ENCODE peak calls at places on chromosomes 4 and X, in nine cellular contexts. One of them, this sample, is unnamed.

GRCh38 chrX:84240848-84241565 is 53.0 kb upstream of the RPS6KA6 start:
- DNase-seq in stimulated activated CD8-positive, alpha-beta memory T cell treated with anti-CD3 and anti-CD28 coated beads, Interleukin-12 subunit alpha, Interleukin-12 subunit beta, amount 100 ng/mL, for 4 hours: no peak
- DNase-seq in CD14-positive monocyte: no peak
- DNase-seq in KG1: no peak
- DNase-seq in progenitor cell of endocrine pancreas: no peak
- DNase-seq in activated T-helper 1 cell treated with anti-CD3 and anti-CD28 coated beads, Interleukin-2, amount 50 U/mL, for 16 hours: no peak
- DNase-seq in activated CD8-positive, alpha-beta memory T cell treated with anti-CD3 and anti-CD28 coated beads, Interleukin-2, amount 50 U/mL, for 4 hours: no peak
- DNase-seq in right atrium auricular region: no peak
- DNase-seq in cardiac muscle cell: no peak
- DNase-seq in this sample: no peak

GRCh38 chr4:1246901-1247810 is 1.8 kb downstream of the CTBP1 start:
- DNase-seq in stimulated activated CD8-positive, alpha-beta memory T cell treated with anti-CD3 and anti-CD28 coated beads, Interleukin-12 subunit alpha, Interleukin-12 subunit beta, amount 100 ng/mL, for 4 hours: no peak
- DNase-seq in CD14-positive monocyte: peak
- DNase-seq in KG1: no peak
- DNase-seq in progenitor cell of endocrine pancreas: peak
- DNase-seq in activated T-helper 1 cell treated with anti-CD3 and anti-CD28 coated beads, Interleukin-2, amount 50 U/mL, for 16 hours: no peak
- DNase-seq in activated CD8-positive, alpha-beta memory T cell treated with anti-CD3 and anti-CD28 coated beads, Interleukin-2, amount 50 U/mL, for 4 hours: no peak
- DNase-seq in right atrium auricular region: no peak
- DNase-seq in cardiac muscle cell: no peak
- DNase-seq in this sample: no peak

GRCh38 chrX:22135994-22136684 is 104.0 kb downstream of the PHEX start:
- DNase-seq in stimulated activated CD8-positive, alpha-beta memory T cell treated with anti-CD3 and anti-CD28 coated beads, Interleukin-12 subunit alpha, Interleukin-12 subunit beta, amount 100 ng/mL, for 4 hours: no peak
- DNase-seq in CD14-positive monocyte: no peak
- DNase-seq in KG1: peak
- DNase-seq in progenitor cell of endocrine pancreas: no peak
- DNase-seq in activated T-helper 1 cell treated with anti-CD3 and anti-CD28 coated beads, Interleukin-2, amount 50 U/mL, for 16 hours: no peak
- DNase-seq in activated CD8-positive, alpha-beta memory T cell treated with anti-CD3 and anti-CD28 coated beads, Interleukin-2, amount 50 U/mL, for 4 hours: no peak
- DNase-seq in right atrium auricular region: no peak
- DNase-seq in cardiac muscle cell: peak
- DNase-seq in this sample: peak

GRCh38 chr4:3819210-3819919 is 53.2 kb downstream of the ADRA2C start:
- DNase-seq in stimulated activated CD8-positive, alpha-beta memory T cell treated with anti-CD3 and anti-CD28 coated beads, Interleukin-12 subunit alpha, Interleukin-12 subunit beta, amount 100 ng/mL, for 4 hours: no peak
- DNase-seq in CD14-positive monocyte: no peak
- DNase-seq in KG1: no peak
- DNase-seq in progenitor cell of endocrine pancreas: no peak
- DNase-seq in activated T-helper 1 cell treated with anti-CD3 and anti-CD28 coated beads, Interleukin-2, amount 50 U/mL, for 16 hours: no peak
- DNase-seq in activated CD8-positive, alpha-beta memory T cell treated with anti-CD3 and anti-CD28 coated beads, Interleukin-2, amount 50 U/mL, for 4 hours: no peak
- DNase-seq in right atrium auricular region: no peak
- DNase-seq in cardiac muscle cell: no peak
- DNase-seq in this sample: no peak

GRCh38 chrX:109943092-109943739 is 59.7 kb upstream of the TMEM164 start:
- DNase-seq in stimulated activated CD8-positive, alpha-beta memory T cell treated with anti-CD3 and anti-CD28 coated beads, Interleukin-12 subunit alpha, Interleukin-12 subunit beta, amount 100 ng/mL, for 4 hours: no peak
- DNase-seq in CD14-positive monocyte: no peak
- DNase-seq in KG1: no peak
- DNase-seq in progenitor cell of endocrine pancreas: no peak
- DNase-seq in activated T-helper 1 cell treated with anti-CD3 and anti-CD28 coated beads, Interleukin-2, amount 50 U/mL, for 16 hours: no peak
- DNase-seq in activated CD8-positive, alpha-beta memory T cell treated with anti-CD3 and anti-CD28 coated beads, Interleukin-2, amount 50 U/mL, for 4 hours: no peak
- DNase-seq in right atrium auricular region: no peak
- DNase-seq in cardiac muscle cell: no peak
- DNase-seq in this sample: no peak

GRCh38 chrX:103608305-103608963 is 671 bp downstream of the TCEAL3 start:
- DNase-seq in stimulated activated CD8-positive, alpha-beta memory T cell treated with anti-CD3 and anti-CD28 coated beads, Interleukin-12 subunit alpha, Interleukin-12 subunit beta, amount 100 ng/mL, for 4 hours: no peak
- DNase-seq in CD14-positive monocyte: no peak
- DNase-seq in KG1: no peak
- DNase-seq in progenitor cell of endocrine pancreas: no peak
- DNase-seq in activated T-helper 1 cell treated with anti-CD3 and anti-CD28 coated beads, Interleukin-2, amount 50 U/mL, for 16 hours: no peak
- DNase-seq in activated CD8-positive, alpha-beta memory T cell treated with anti-CD3 and anti-CD28 coated beads, Interleukin-2, amount 50 U/mL, for 4 hours: no peak
- DNase-seq in right atrium auricular region: no peak
- DNase-seq in cardiac muscle cell: no peak
- DNase-seq in this sample: no peak

GRCh38 chr4:1337376-1337831 is 9.6 kb upstream of the UVSSA start:
- DNase-seq in stimulated activated CD8-positive, alpha-beta memory T cell treated with anti-CD3 and anti-CD28 coated beads, Interleukin-12 subunit alpha, Interleukin-12 subunit beta, amount 100 ng/mL, for 4 hours: peak
- DNase-seq in CD14-positive monocyte: peak
- DNase-seq in KG1: no peak
- DNase-seq in progenitor cell of endocrine pancreas: no peak
- DNase-seq in activated T-helper 1 cell treated with anti-CD3 and anti-CD28 coated beads, Interleukin-2, amount 50 U/mL, for 16 hours: peak
- DNase-seq in activated CD8-positive, alpha-beta memory T cell treated with anti-CD3 and anti-CD28 coated beads, Interleukin-2, amount 50 U/mL, for 4 hours: peak
- DNase-seq in right atrium auricular region: no peak
- DNase-seq in cardiac muscle cell: no peak
- DNase-seq in this sample: no peak

GRCh38 chr4:132818091-132818490 is 331.0 kb upstream of the PCDH10 start:
- DNase-seq in stimulated activated CD8-positive, alpha-beta memory T cell treated with anti-CD3 and anti-CD28 coated beads, Interleukin-12 subunit alpha, Interleukin-12 subunit beta, amount 100 ng/mL, for 4 hours: no peak
- DNase-seq in CD14-positive monocyte: no peak
- DNase-seq in KG1: no peak
- DNase-seq in progenitor cell of endocrine pancreas: peak
- DNase-seq in activated T-helper 1 cell treated with anti-CD3 and anti-CD28 coated beads, Interleukin-2, amount 50 U/mL, for 16 hours: no peak
- DNase-seq in activated CD8-positive, alpha-beta memory T cell treated with anti-CD3 and anti-CD28 coated beads, Interleukin-2, amount 50 U/mL, for 4 hours: no peak
- DNase-seq in right atrium auricular region: no peak
- DNase-seq in cardiac muscle cell: no peak
- DNase-seq in this sample: no peak

GRCh38 chr4:62544428-62544827 is 1344.3 kb downstream of the ADGRL3 start:
- DNase-seq in stimulated activated CD8-positive, alpha-beta memory T cell treated with anti-CD3 and anti-CD28 coated beads, Interleukin-12 subunit alpha, Interleukin-12 subunit beta, amount 100 ng/mL, for 4 hours: no peak
- DNase-seq in CD14-positive monocyte: no peak
- DNase-seq in KG1: no peak
- DNase-seq in progenitor cell of endocrine pancreas: no peak
- DNase-seq in activated T-helper 1 cell treated with anti-CD3 and anti-CD28 coated beads, Interleukin-2, amount 50 U/mL, for 16 hours: no peak
- DNase-seq in activated CD8-positive, alpha-beta memory T cell treated with anti-CD3 and anti-CD28 coated beads, Interleukin-2, amount 50 U/mL, for 4 hours: no peak
- DNase-seq in right atrium auricular region: no peak
- DNase-seq in cardiac muscle cell: peak
- DNase-seq in this sample: no peak

GRCh38 chr4:109562457-109563237 is 2.6 kb downstream of the MCUB start:
- DNase-seq in stimulated activated CD8-positive, alpha-beta memory T cell treated with anti-CD3 and anti-CD28 coated beads, Interleukin-12 subunit alpha, Interleukin-12 subunit beta, amount 100 ng/mL, for 4 hours: no peak
- DNase-seq in CD14-positive monocyte: no peak
- DNase-seq in KG1: no peak
- DNase-seq in progenitor cell of endocrine pancreas: no peak
- DNase-seq in activated T-helper 1 cell treated with anti-CD3 and anti-CD28 coated beads, Interleukin-2, amount 50 U/mL, for 16 hours: no peak
- DNase-seq in activated CD8-positive, alpha-beta memory T cell treated with anti-CD3 and anti-CD28 coated beads, Interleukin-2, amount 50 U/mL, for 4 hours: no peak
- DNase-seq in right atrium auricular region: no peak
- DNase-seq in cardiac muscle cell: no peak
- DNase-seq in this sample: no peak

GRCh38 chr4:63541828-63542227 is 867.4 kb downstream of the TECRL start:
- DNase-seq in stimulated activated CD8-positive, alpha-beta memory T cell treated with anti-CD3 and anti-CD28 coated beads, Interleukin-12 subunit alpha, Interleukin-12 subunit beta, amount 100 ng/mL, for 4 hours: no peak
- DNase-seq in CD14-positive monocyte: peak
- DNase-seq in KG1: no peak
- DNase-seq in progenitor cell of endocrine pancreas: no peak
- DNase-seq in activated T-helper 1 cell treated with anti-CD3 and anti-CD28 coated beads, Interleukin-2, amount 50 U/mL, for 16 hours: no peak
- DNase-seq in activated CD8-positive, alpha-beta memory T cell treated with anti-CD3 and anti-CD28 coated beads, Interleukin-2, amount 50 U/mL, for 4 hours: no peak
- DNase-seq in right atrium auricular region: no peak
- DNase-seq in cardiac muscle cell: no peak
- DNase-seq in this sample: no peak

GRCh38 chrX:22366866-22367265 is 94.2 kb downstream of the CBLL2 start:
- DNase-seq in stimulated activated CD8-positive, alpha-beta memory T cell treated with anti-CD3 and anti-CD28 coated beads, Interleukin-12 subunit alpha, Interleukin-12 subunit beta, amount 100 ng/mL, for 4 hours: no peak
- DNase-seq in CD14-positive monocyte: no peak
- DNase-seq in KG1: no peak
- DNase-seq in progenitor cell of endocrine pancreas: no peak
- DNase-seq in activated T-helper 1 cell treated with anti-CD3 and anti-CD28 coated beads, Interleukin-2, amount 50 U/mL, for 16 hours: no peak
- DNase-seq in activated CD8-positive, alpha-beta memory T cell treated with anti-CD3 and anti-CD28 coated beads, Interleukin-2, amount 50 U/mL, for 4 hours: no peak
- DNase-seq in right atrium auricular region: no peak
- DNase-seq in cardiac muscle cell: no peak
- DNase-seq in this sample: no peak

GRCh38 chr4:73653695-73654106 is 33.5 kb upstream of the RASSF6 start:
- DNase-seq in stimulated activated CD8-positive, alpha-beta memory T cell treated with anti-CD3 and anti-CD28 coated beads, Interleukin-12 subunit alpha, Interleukin-12 subunit beta, amount 100 ng/mL, for 4 hours: no peak
- DNase-seq in CD14-positive monocyte: no peak
- DNase-seq in KG1: peak
- DNase-seq in progenitor cell of endocrine pancreas: no peak
- DNase-seq in activated T-helper 1 cell treated with anti-CD3 and anti-CD28 coated beads, Interleukin-2, amount 50 U/mL, for 16 hours: no peak
- DNase-seq in activated CD8-positive, alpha-beta memory T cell treated with anti-CD3 and anti-CD28 coated beads, Interleukin-2, amount 50 U/mL, for 4 hours: no peak
- DNase-seq in right atrium auricular region: no peak
- DNase-seq in cardiac muscle cell: peak
- DNase-seq in this sample: no peak

GRCh38 chr4:69467797-69468196 is 27.9 kb downstream of the UGT2B4 start:
- DNase-seq in stimulated activated CD8-positive, alpha-beta memory T cell treated with anti-CD3 and anti-CD28 coated beads, Interleukin-12 subunit alpha, Interleukin-12 subunit beta, amount 100 ng/mL, for 4 hours: no peak
- DNase-seq in CD14-positive monocyte: no peak
- DNase-seq in KG1: no peak
- DNase-seq in progenitor cell of endocrine pancreas: no peak
- DNase-seq in activated T-helper 1 cell treated with anti-CD3 and anti-CD28 coated beads, Interleukin-2, amount 50 U/mL, for 16 hours: no peak
- DNase-seq in activated CD8-positive, alpha-beta memory T cell treated with anti-CD3 and anti-CD28 coated beads, Interleukin-2, amount 50 U/mL, for 4 hours: no peak
- DNase-seq in right atrium auricular region: no peak
- DNase-seq in cardiac muscle cell: no peak
- DNase-seq in this sample: no peak